ENCODE peak calls at places on chromosomes 7 and 10, in seven cellular contexts. D is AG04449; X is NCI-H2171; O is stimulated activated CD8-positive, alpha-beta memory T cell treated with anti-CD3 and anti-CD28 coated beads, Interleukin-4, amount 100 ng/mL, for 24 hours; A is HFF-Myc; Q is mesothelial cell of epicardium; Y is anterior cingulate cortex. J is an unnamed sample.
A peak's percentile ranks its signal among the peaks of the same experiment; 100 is the strongest.

GRCh38 chr7:20798081-20798693 is 11.5 kb upstream of the SP8 start:
- DNase-seq in D (no peak), X (peak; percentile 17), O (no peak), A (no peak), Q (no peak), Y (no peak), J (peak; percentile 65)

GRCh38 chr7:24786941-24787340 is 29.7 kb upstream of the GSDME start:
- DNase-seq in D (peak; percentile 91), X (no peak), O (no peak), A (peak; percentile 62), Q (no peak), Y (no peak), J (no peak)

GRCh38 chr10:79404690-79405131 is 40.7 kb downstream of the ZCCHC24 start:
- DNase-seq in D (no peak), X (no peak), O (no peak), A (no peak), Q (no peak), Y (no peak), J (no peak)

GRCh38 chr10:78960316-78960800 is 108.4 kb upstream of the ZMIZ1 start:
- DNase-seq in D (no peak), X (peak; percentile 35), O (no peak), A (peak; percentile 10), Q (no peak), Y (peak; percentile 15), J (no peak)

GRCh38 chr10:112539340-112539739 is 92.3 kb downstream of the VTI1A start:
- DNase-seq in D (no peak), X (no peak), O (no peak), A (no peak), Q (no peak), Y (no peak), J (no peak)

GRCh38 chr10:14545827-14546226 is 215.1 kb upstream of the FRMD4A start:
- DNase-seq in D (peak; percentile 17), X (no peak), O (no peak), A (no peak), Q (no peak), Y (no peak), J (no peak)

GRCh38 chr10:71344916-71345557 is 26.0 kb downstream of the SLC29A3 start:
- DNase-seq in D (no peak), X (no peak), O (no peak), A (no peak), Q (no peak), Y (no peak), J (no peak)

GRCh38 chr7:76296743-76297740 is 5.4 kb upstream of the HSPB1 start:
- DNase-seq in D (peak; percentile 75), X (no peak), O (no peak), A (no peak), Q (no peak), Y (no peak), J (no peak)

GRCh38 chr10:104328916-104329710 is 9.2 kb downstream of the ITPRIP start:
- DNase-seq in D (no peak), X (no peak), O (peak; percentile 66), A (no peak), Q (peak; percentile 50), Y (no peak), J (no peak)

GRCh38 chr7:113291058-113291457 is 172.7 kb upstream of the SMIM30 start:
- DNase-seq in D (no peak), X (no peak), O (no peak), A (no peak), Q (no peak), Y (no peak), J (no peak)

GRCh38 chr10:79193694-79194382 is 125.1 kb downstream of the ZMIZ1 start:
- DNase-seq in D (no peak), X (peak; percentile 61), O (no peak), A (no peak), Q (no peak), Y (no peak), J (no peak)

J was measured in GM12892.